ENCODE peak calls at places on chromosomes 2 and 18, in six cellular contexts. H, M, I, Z, O and Q are unnamed samples.

GRCh38 chr2:128301501-128301966 is 17.1 kb downstream of the HS6ST1 start:
- DNase-seq in O (peak), M (peak), H (peak), I (no peak), Z (no peak), Q (no peak)

GRCh38 chr18:37668971-37669747 is 103.6 kb upstream of the CELF4 start:
- DNase-seq in M (no peak), H (no peak), O (no peak), Z (no peak), I (no peak), Q (no peak)

GRCh38 chr18:46567196-46567595 is 89.8 kb downstream of the LOXHD1 start:
- DNase-seq in O (no peak), H (no peak), M (no peak), Z (no peak), I (no peak), Q (no peak)

GRCh38 chr2:74524955-74525716 is 895 bp downstream of the DQX1 start:
- DNase-seq in M (no peak), H (no peak), Z (no peak), O (no peak), I (no peak), Q (no peak)

GRCh38 chr18:10482985-10483949 is 28.8 kb downstream of the APCDD1 start:
- DNase-seq in O (no peak), I (no peak), H (no peak), M (peak), Z (no peak), Q (no peak)

GRCh38 chr18:50285071-50285470 is 2.4 kb downstream of the CXXC1 start:
- DNase-seq in O (no peak), Z (peak), M (no peak), I (no peak), H (no peak), Q (no peak)

GRCh38 chr2:51213826-51214225 is 181.9 kb upstream of the NRXN1 start:
- DNase-seq in M (no peak), H (no peak), I (no peak), Z (no peak), O (peak), Q (no peak)

GRCh38 chr2:207746131-207746530 is 23.6 kb downstream of the FZD5 start:
- DNase-seq in H (peak), M (peak), I (peak), Z (peak), O (peak), Q (peak)

GRCh38 chr2:17588031-17588430 is 47.5 kb downstream of the VSNL1 start:
- DNase-seq in H (no peak), I (no peak), Z (no peak), M (no peak), O (no peak), Q (no peak)

GRCh38 chr18:78785706-78786105 is 193.9 kb upstream of the SALL3 start:
- DNase-seq in O (no peak), I (no peak), Z (no peak), M (no peak), H (no peak), Q (no peak)

GRCh38 chr2:111710085-111710484 is 173.9 kb downstream of the ANAPC1 start:
- DNase-seq in Z (no peak), M (no peak), O (no peak), H (no peak), I (no peak), Q (no peak)

GRCh38 chr2:196745711-196746110 is 53.8 kb downstream of the GTF3C3 start:
- DNase-seq in I (no peak), M (no peak), Z (no peak), O (no peak), H (no peak), Q (no peak)

GRCh38 chr2:55995206-55995605 is 71.6 kb upstream of the EFEMP1 start:
- DNase-seq in H (no peak), I (no peak), Z (no peak), M (no peak), O (no peak), Q (no peak)

GRCh38 chr2:241985986-241986329 is 116.4 kb downstream of the RTP5 start:
- DNase-seq in O (no peak), M (no peak), I (no peak), Z (no peak), H (no peak), Q (no peak)

GRCh38 chr2:169822785-169823392 is 1.8 kb downstream of the METTL5 start:
- DNase-seq in I (no peak), Z (no peak), O (peak), H (no peak), M (no peak), Q (no peak)

GRCh38 chr2:158904126-158904525 is 64.3 kb upstream of the TANC1 start:
- DNase-seq in O (no peak), Z (no peak), I (no peak), M (no peak), H (no peak), Q (no peak)

GRCh38 chr2:99613992-99614391 is 124.2 kb upstream of the REV1 start:
- DNase-seq in I (no peak), M (no peak), O (no peak), Z (no peak), H (no peak), Q (no peak)